ENCODE peak calls at places on chromosome 12, in nine cellular contexts. P is PC-3, X is mesenchymal stem cell, Y is omental fat pad, J is ureter, K is spleen, H is AG04450, T is Daoy, M is iPS DF 6.9. O is an unnamed sample.

GRCh38 chr12:70507442-70507841 is 129.8 kb downstream of the PTPRB start:
- DNase-seq in J (no peak), K (no peak), X (no peak), Y (no peak), M (peak), P (no peak), T (peak), H (no peak), O (no peak)

GRCh38 chr12:122203968-122204828 is 689 bp downstream of the B3GNT4 start:
- DNase-seq in H (no peak), T (peak), M (no peak), Y (no peak), P (no peak), K (no peak), J (no peak), X (no peak), O (no peak)

GRCh38 chr12:53133722-53134121 is 30.4 kb downstream of the SOAT2 start:
- DNase-seq in X (no peak), K (no peak), P (no peak), J (no peak), Y (no peak), H (no peak), T (no peak), M (no peak), O (no peak)

GRCh38 chr12:16112626-16113560 is 164.6 kb downstream of the SLC15A5 start:
- DNase-seq in P (no peak), J (no peak), Y (no peak), H (no peak), X (no peak), M (peak), K (no peak), T (peak), O (no peak)

GRCh38 chr12:53344824-53345485 is 8.8 kb upstream of the SP7 start:
- DNase-seq in Y (peak), X (peak), T (peak), H (peak), M (no peak), J (peak), P (peak), K (peak), O (peak)

GRCh38 chr12:59980491-59980890 is 384.7 kb downstream of the SLC16A7 start:
- DNase-seq in X (no peak), Y (no peak), K (no peak), P (peak), H (no peak), T (no peak), M (no peak), J (no peak), O (no peak)

GRCh38 chr12:106108187-106108816 is 30.5 kb downstream of the NUAK1 start:
- DNase-seq in J (no peak), P (no peak), H (no peak), K (no peak), T (peak), Y (no peak), M (no peak), X (peak), O (peak)

GRCh38 chr12:21328578-21328977 is 6.1 kb downstream of the SLCO1A2 start:
- DNase-seq in P (no peak), Y (no peak), K (no peak), M (no peak), H (no peak), T (no peak), J (no peak), X (no peak), O (no peak)

GRCh38 chr12:52916225-52916624 is 11.3 kb upstream of the KRT8 start:
- DNase-seq in T (no peak), H (no peak), X (no peak), J (no peak), P (no peak), K (no peak), M (no peak), Y (no peak), O (no peak)

GRCh38 chr12:82708507-82708906 is 21.8 kb downstream of the TMTC2 start:
- DNase-seq in Y (no peak), T (no peak), M (no peak), X (no peak), K (no peak), H (no peak), P (no peak), J (no peak), O (no peak)

GRCh38 chr12:8154526-8154925 is 2.3 kb upstream of the ZNF705A start:
- DNase-seq in T (no peak), P (no peak), M (no peak), Y (no peak), J (no peak), H (peak), K (no peak), X (no peak), O (no peak)